ENCODE peak calls at places on chromosomes 11 and 22, in ten cellular contexts. O is upper lobe of right lung; W is CD8-positive, alpha-beta T cell; K is tibial artery; X is pancreas; N is Peyer's patch; Y is transverse colon; F is stomach; H is lung; U is suprapubic skin. R is an unnamed sample. For H3K4me1, the result is how much of the 10 kb centered on the place peaks cover.

GRCh38 chr22:41446057-41446501 is 522 bp downstream of the TOB2 start:
- DNase-seq in O (peak), W (no peak), K (peak), X (peak), N (peak), Y (peak), F (peak), H (peak), U (no peak), R (peak)

GRCh38 chr22:20244744-20245576 is 23.2 kb downstream of the RTN4R start:
- DNase-seq in O (no peak), W (peak), K (no peak), X (no peak), N (no peak), Y (peak), F (no peak), H (no peak), U (no peak), R (no peak)

GRCh38 chr11:46238078-46238966 is 39.1 kb upstream of the CREB3L1 start:
- DNase-seq in O (peak), W (peak), K (peak), X (peak), N (peak), Y (peak), F (peak), H (peak), U (peak), R (peak)

GRCh38 chr22:33007485-33007884 is 50.7 kb downstream of the SYN3 start:
- DNase-seq in O (no peak), W (no peak), K (no peak), X (no peak), N (no peak), Y (no peak), F (no peak), H (no peak), U (no peak), R (no peak)

GRCh38 chr11:93921695-93922468 is 71.5 kb upstream of the VSTM5 start:
- DNase-seq in O (no peak), W (no peak), K (no peak), X (peak), N (no peak), Y (peak), F (peak), H (peak), U (no peak), R (peak)

GRCh38 chr11:95884364-95884763 is 39.5 kb downstream of the MTMR2 start:
- DNase-seq in O (no peak), W (no peak), K (no peak), X (no peak), N (no peak), Y (no peak), F (no peak), H (no peak), U (no peak), R (no peak)

GRCh38 chr22:35631597-35631996 is 14.5 kb upstream of the MB start:
- DNase-seq in O (peak), W (no peak), K (no peak), X (no peak), N (peak), Y (peak), F (peak), H (no peak), U (no peak), R (peak)

GRCh38 chr22:19879651-19879995 is 24.9 kb upstream of the GNB1L start:
- DNase-seq in O (no peak), W (no peak), K (peak), X (peak), N (no peak), Y (no peak), F (no peak), H (no peak), U (peak), R (no peak)

GRCh38 chr11:84390441-84391078 is 1104.4 kb upstream of the CCDC90B start:
- DNase-seq in O (no peak), W (no peak), K (no peak), X (no peak), N (no peak), Y (no peak), F (no peak), H (no peak), U (no peak), R (no peak)

GRCh38 chr11:30596832-30597231 is 10.7 kb upstream of the MPPED2 start:
- DNase-seq in O (no peak), W (no peak), K (no peak), X (no peak), N (no peak), Y (no peak), F (no peak), H (no peak), U (no peak), R (no peak)

GRCh38 chr22:18078329-18079041 is 695 bp downstream of the PEX26 start:
- DNase-seq in O (peak), W (peak), K (no peak), X (no peak), N (peak), Y (peak), F (peak), H (no peak), U (no peak), R (peak)

GRCh38 chr11:43419460-43419859 is 60.7 kb downstream of the TTC17 start:
- DNase-seq in O (no peak), W (no peak), K (no peak), X (peak), N (no peak), Y (peak), F (peak), H (no peak), U (no peak), R (peak)

GRCh38 chr11:43410394-43410793 is 51.7 kb downstream of the TTC17 start:
- DNase-seq in O (no peak), W (no peak), K (no peak), X (peak), N (no peak), Y (peak), F (no peak), H (no peak), U (no peak), R (peak)

GRCh38 chr11:125579811-125580210 is 10.5 kb downstream of the EI24 start:
- DNase-seq in O (no peak), W (no peak), K (no peak), X (no peak), N (no peak), Y (no peak), F (no peak), H (no peak), U (no peak), R (no peak)

GRCh38 chr11:109914809-109915653 is 178.2 kb upstream of the ZC3H12C start:
- DNase-seq in O (no peak), W (no peak), K (no peak), X (no peak), N (no peak), Y (no peak), F (no peak), H (no peak), U (no peak), R (no peak)

GRCh38 chr11:12306830-12307229 is 70.5 kb upstream of the PARVA start:
- DNase-seq in O (no peak), W (no peak), K (no peak), X (no peak), N (no peak), Y (no peak), F (no peak), H (no peak), U (no peak), R (no peak)

GRCh38 chr11:34343153-34343552 is 14.7 kb downstream of the ABTB2 start:
- DNase-seq in O (no peak), W (no peak), K (no peak), X (no peak), N (no peak), Y (no peak), F (no peak), H (no peak), U (no peak), R (no peak)

GRCh38 chr22:25119609-25120008 is 80.0 kb upstream of the CRYBB3 start:
- DNase-seq in O (no peak), W (no peak), K (no peak), X (no peak), N (no peak), Y (no peak), F (no peak), H (no peak), U (no peak), R (no peak)

GRCh38 chr11:36239636-36240035 is 49.6 kb downstream of the COMMD9 start:
- DNase-seq in O (no peak), W (no peak), K (no peak), X (no peak), N (no peak), Y (no peak), F (no peak), H (no peak), U (no peak), R (no peak)

GRCh38 chr11:94655291-94655690 is 88.1 kb downstream of the PIWIL4 start:
- DNase-seq in O (no peak), W (no peak), K (no peak), X (no peak), N (no peak), Y (no peak), F (no peak), H (no peak), U (no peak), R (no peak)

GRCh38 chr22:38449776-38450175 is 5.2 kb downstream of the KCNJ4 start:
- DNase-seq in O (no peak), W (no peak), K (no peak), X (no peak), N (no peak), Y (no peak), F (no peak), H (no peak), U (no peak), R (no peak)

GRCh38 chr22:37383342-37383741 is 43.9 kb downstream of the ELFN2 start:
- DNase-seq in O (no peak), W (no peak), K (no peak), X (no peak), N (no peak), Y (no peak), F (no peak), H (no peak), U (no peak), R (no peak)

GRCh38 chr22:38353701-38354100 is 36.5 kb upstream of the CSNK1E start:
- DNase-seq in O (no peak), W (no peak), K (no peak), X (no peak), N (no peak), Y (no peak), F (no peak), H (no peak), U (no peak), R (no peak)

DNA sequence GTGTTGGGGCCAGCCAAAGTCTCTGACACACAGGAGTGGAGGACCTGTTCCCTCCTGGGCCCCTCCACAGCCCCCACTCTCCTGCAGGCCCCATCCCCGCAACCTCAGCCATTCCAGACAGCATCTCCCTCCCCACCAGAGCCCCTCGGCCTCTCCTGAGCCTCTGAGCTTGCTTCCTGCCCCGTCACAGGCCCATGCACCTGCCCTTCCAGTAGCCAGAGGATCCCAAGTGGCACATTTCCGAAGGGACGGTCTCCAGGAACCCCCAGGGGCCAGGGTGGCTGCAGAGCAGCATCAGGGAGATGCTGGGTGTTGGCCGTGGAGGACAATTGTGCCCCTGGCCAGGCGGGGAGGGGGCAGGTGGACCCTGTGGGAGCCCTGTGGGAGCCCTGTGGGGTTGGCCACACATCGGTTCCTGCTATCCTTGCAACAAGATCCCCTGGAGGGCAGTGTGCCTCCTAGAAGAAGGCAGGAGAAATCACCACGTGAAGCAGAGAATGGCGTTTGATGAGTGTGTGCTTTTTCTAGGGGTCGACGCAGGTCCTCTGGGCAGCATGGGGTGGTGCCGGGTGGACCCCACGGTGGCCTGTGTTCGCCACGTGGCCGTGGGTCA is 45.3 kb upstream of the PPARA start:
- DNase-seq in O (no peak), W (no peak), K (no peak), X (no peak), N (no peak), Y (no peak), F (no peak), H (no peak), U (no peak), R (no peak)
- H3K4me1 ChIP-seq in O (half or more), W (under half), K (under half), X (half or more), N (half or more), Y (half or more), F (half or more), H (half or more), U (half or more), R (under half)

GRCh38 chr22:30822216-30823014 is 127.7 kb downstream of the OSBP2 start:
- DNase-seq in O (peak), W (no peak), K (no peak), X (no peak), N (no peak), Y (no peak), F (no peak), H (no peak), U (no peak), R (no peak)
- TF ChIP-seq CTCF in O (no peak), W (no peak), K (no peak), X (no peak), N (no peak), Y (no peak), F (no peak), H (no peak), U (no peak), R (no peak)

GRCh38 chr11:118002010-118002540 is 15.9 kb downstream of the IL10RA start:
- DNase-seq in O (no peak), W (no peak), K (no peak), X (no peak), N (no peak), Y (peak), F (no peak), H (no peak), U (no peak), R (no peak)
- H3K27ac ChIP-seq in O (peak), W (peak), K (no peak), X (no peak), N (peak), Y (peak), F (peak), H (no peak), U (peak), R (peak)

GRCh38 chr11:19978668-19979518 is 181.4 kb downstream of the DBX1 start:
- DNase-seq in O (peak), W (no peak), K (no peak), X (no peak), N (no peak), Y (no peak), F (no peak), H (peak), U (no peak), R (no peak)
- H3K4me1 ChIP-seq in O (under half), W (under half), K (under half), X (under half), N (under half), Y (under half), F (half or more), H (under half), U (under half), R (under half)

GRCh38 chr22:45336971-45337431 is 27.3 kb downstream of the FAM118A start:
- DNase-seq in O (no peak), W (no peak), K (peak), X (peak), N (no peak), Y (peak), F (peak), H (no peak), U (peak), R (peak)

GRCh38 chr22:45341503-45341902 is 31.8 kb downstream of the FAM118A start:
- DNase-seq in O (no peak), W (peak), K (no peak), X (no peak), N (no peak), Y (no peak), F (no peak), H (no peak), U (no peak), R (no peak)

GRCh38 chr22:45337536-45337935 is 27.8 kb downstream of the FAM118A start:
- DNase-seq in O (no peak), W (no peak), K (no peak), X (no peak), N (no peak), Y (no peak), F (no peak), H (no peak), U (no peak), R (no peak)

GRCh38 chr22:45340323-45340722 is 30.6 kb downstream of the FAM118A start:
- DNase-seq in O (no peak), W (no peak), K (no peak), X (no peak), N (no peak), Y (no peak), F (no peak), H (no peak), U (no peak), R (no peak)

DNA sequence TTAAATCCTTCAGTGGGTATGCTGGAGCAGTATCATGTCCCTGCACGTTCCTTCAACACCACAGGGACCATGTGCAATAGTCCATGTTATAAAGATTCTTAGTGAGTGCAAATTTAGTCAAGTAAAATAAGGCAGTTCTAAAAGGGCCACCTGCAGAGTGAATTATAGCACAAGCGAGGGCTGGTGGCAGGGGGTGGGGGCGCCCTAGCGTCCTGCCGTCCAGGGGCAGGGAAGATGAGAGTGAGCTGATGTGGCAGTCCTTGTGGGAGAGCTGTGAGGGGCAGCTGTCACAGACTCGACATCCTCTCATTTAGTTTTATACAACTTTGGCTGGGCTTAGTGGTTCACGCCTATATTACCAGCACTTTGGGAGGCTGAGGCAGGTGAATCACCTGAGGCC is 29.1 kb downstream of the FAM118A start:
- DNase-seq in O (no peak), W (no peak), K (no peak), X (no peak), N (no peak), Y (no peak), F (no peak), H (no peak), U (no peak), R (no peak)
- TF ChIP-seq CTCF in O (no peak), W (no peak), K (no peak), X (no peak), N (no peak), Y (no peak), F (no peak), H (no peak), U (no peak), R (no peak)

GRCh38 chr11:92510591-92510990 is 286.0 kb downstream of the FAT3 start:
- DNase-seq in O (no peak), W (no peak), K (no peak), X (no peak), N (no peak), Y (no peak), F (no peak), H (no peak), U (no peak), R (no peak)
- H3K27ac ChIP-seq in O (no peak), W (no peak), K (no peak), X (no peak), N (no peak), Y (no peak), F (no peak), H (no peak), U (no peak), R (no peak)

GRCh38 chr11:57273448-57274058 is 36.5 kb upstream of the APLNR start:
- DNase-seq in O (no peak), W (no peak), K (no peak), X (no peak), N (no peak), Y (no peak), F (no peak), H (no peak), U (no peak), R (no peak)

GRCh38 chr11:57276857-57277505 is 39.9 kb upstream of the APLNR start:
- DNase-seq in O (no peak), W (no peak), K (no peak), X (no peak), N (no peak), Y (no peak), F (no peak), H (no peak), U (no peak), R (no peak)

GRCh38 chr11:57276169-57276854 is 39.3 kb upstream of the APLNR start:
- DNase-seq in O (no peak), W (no peak), K (no peak), X (no peak), N (no peak), Y (no peak), F (no peak), H (no peak), U (no peak), R (no peak)

GRCh38 chr11:57275582-57275981 is 38.5 kb upstream of the APLNR start:
- DNase-seq in O (no peak), W (no peak), K (no peak), X (no peak), N (no peak), Y (no peak), F (no peak), H (no peak), U (no peak), R (no peak)

DNA sequence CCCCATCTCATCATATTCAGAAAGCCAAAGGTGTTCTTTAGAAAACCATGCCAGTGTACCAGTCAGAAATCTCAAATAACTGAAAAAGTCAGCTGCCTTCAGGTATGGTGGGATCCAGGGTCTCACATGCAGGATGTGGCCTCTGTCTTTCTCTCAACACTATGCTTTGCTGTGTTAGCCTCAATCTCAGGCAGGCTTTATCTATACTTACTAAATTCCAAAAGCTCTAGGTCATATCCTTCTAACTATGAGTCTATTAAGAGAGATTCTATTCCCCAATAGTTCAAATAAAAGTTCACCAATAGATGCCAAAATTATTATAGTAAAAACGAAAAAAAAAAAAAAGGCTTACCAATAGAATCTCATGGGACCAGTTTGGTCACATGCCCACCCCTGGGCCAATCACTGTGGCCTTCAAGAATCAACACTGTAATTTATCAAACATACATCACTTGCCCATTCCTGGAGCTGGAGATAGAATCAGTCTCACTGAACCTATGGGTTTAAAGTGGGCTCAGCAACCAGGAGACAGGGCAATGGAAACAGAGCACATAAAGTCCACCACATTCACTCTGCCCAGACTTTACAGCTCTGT is 38.0 kb upstream of the APLNR start:
- DNase-seq in O (no peak), W (no peak), K (no peak), X (no peak), N (no peak), Y (no peak), F (no peak), H (no peak), U (no peak), R (no peak)
- H3K4me1 ChIP-seq in O (under half), W (under half), K (under half), X (under half), N (under half), Y (under half), F (under half), H (under half), U (under half), R (under half)

GRCh38 chr11:85475637-85476517 is 151.3 kb downstream of the DLG2 start:
- DNase-seq in O (no peak), W (no peak), K (no peak), X (no peak), N (no peak), Y (no peak), F (no peak), H (no peak), U (no peak), R (no peak)

GRCh38 chr11:85483861-85484260 is 143.3 kb downstream of the DLG2 start:
- DNase-seq in O (no peak), W (no peak), K (no peak), X (no peak), N (no peak), Y (no peak), F (no peak), H (no peak), U (no peak), R (no peak)

GRCh38 chr11:85485902-85486301 is 141.2 kb downstream of the DLG2 start:
- DNase-seq in O (no peak), W (no peak), K (no peak), X (no peak), N (peak), Y (no peak), F (no peak), H (no peak), U (no peak), R (no peak)

DNA sequence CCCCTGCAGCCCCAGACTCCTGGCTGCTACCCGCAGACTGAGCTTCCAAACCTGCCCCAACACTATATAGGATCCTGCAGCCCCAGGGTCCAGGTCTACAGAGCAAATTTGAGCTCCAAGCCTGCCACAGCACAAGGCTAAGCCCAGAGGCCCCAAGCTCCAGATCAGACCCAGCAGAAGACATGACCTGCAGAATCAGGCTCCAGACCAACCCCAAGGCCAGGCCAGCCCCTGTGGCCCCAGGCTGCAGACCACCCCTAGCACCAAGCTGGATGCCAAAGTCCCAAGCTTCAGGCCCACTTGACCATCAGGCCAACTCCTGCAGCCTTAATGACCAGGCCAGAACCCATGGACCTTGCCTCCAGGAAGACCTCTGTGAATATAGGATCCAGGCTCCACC is 145.3 kb downstream of the DLG2 start:
- DNase-seq in O (no peak), W (no peak), K (no peak), X (no peak), N (no peak), Y (no peak), F (no peak), H (no peak), U (no peak), R (no peak)
- TF ChIP-seq CTCF in O (no peak), W (no peak), K (no peak), X (no peak), N (no peak), Y (no peak), F (no peak), H (no peak), U (no peak), R (no peak)

R was measured in colonic mucosa.